ENCODE peak calls at places on chromosomes 12 and 14, in eight cellular contexts. Q, V, A, R, J, U, F and G are unnamed samples.
A peak's percentile ranks its signal among the peaks of the same experiment; 100 is the strongest.

GRCh38 chr12:19369691-19370148 is 69.6 kb upstream of the AEBP2 start:
- DNase-seq in Q (no peak), V (no peak), A (no peak), R (no peak), J (peak; percentile 8), U (no peak), F (no peak), G (no peak)

GRCh38 chr14:92702441-92702918 is 45.9 kb downstream of the LGMN start:
- DNase-seq in Q (no peak), V (peak; percentile 42), A (no peak), R (no peak), J (no peak), U (no peak), F (no peak), G (no peak)

GRCh38 chr12:116314477-116314876 is 37.0 kb upstream of the MED13L start:
- DNase-seq in Q (no peak), V (peak; percentile 17), A (no peak), R (no peak), J (no peak), U (no peak), F (no peak), G (no peak)

GRCh38 chr12:119180380-119181040 is 1.8 kb downstream of the HSPB8 start:
- DNase-seq in Q (no peak), V (peak; percentile 9), A (no peak), R (peak; percentile 43), J (peak; percentile 27), U (no peak), F (peak; percentile 10), G (no peak)

GRCh38 chr14:52080817-52081755 is 12.2 kb upstream of the NID2 start:
- DNase-seq in Q (no peak), V (no peak), A (no peak), R (no peak), J (peak; percentile 78), U (no peak), F (peak; percentile 59), G (no peak)

GRCh38 chr14:100536721-100537700 is 50.2 kb downstream of the BEGAIN start:
- DNase-seq in Q (no peak), V (peak; percentile 22), A (no peak), R (no peak), J (no peak), U (no peak), F (no peak), G (no peak)

GRCh38 chr12:2944401-2945047 is 14.7 kb upstream of the TEAD4 start:
- DNase-seq in Q (peak; percentile 93), V (peak; percentile 85), A (peak; percentile 40), R (peak; percentile 47), J (no peak), U (peak; percentile 32), F (peak; percentile 81), G (no peak)

GRCh38 chr14:52553002-52553670 is 500 bp downstream of the GPR137C start:
- DNase-seq in Q (peak; percentile 46), V (peak; percentile 28), A (peak; percentile 36), R (no peak), J (no peak), U (no peak), F (peak; percentile 37), G (no peak)

GRCh38 chr14:66662374-66662773 is 154.4 kb downstream of the GPHN start:
- DNase-seq in Q (peak; percentile 58), V (no peak), A (no peak), R (no peak), J (no peak), U (no peak), F (peak; percentile 6), G (no peak)

GRCh38 chr14:61388976-61389576 is 67.7 kb downstream of the PRKCH start:
- DNase-seq in Q (no peak), V (no peak), A (no peak), R (no peak), J (no peak), U (no peak), F (peak; percentile 55), G (peak; percentile 38)
- TF ChIP-seq CTCF in Q (no peak), V (no peak), A (no peak), R (no peak), J (no peak), U (no peak), F (no peak), G (no peak)

GRCh38 chr12:127150479-127150878 is 1116.5 kb upstream of the TMEM132C start:
- DNase-seq in Q (no peak), V (no peak), A (no peak), R (no peak), J (no peak), U (no peak), F (no peak), G (no peak)

GRCh38 chr12:127147724-127148123 is 1119.2 kb upstream of the TMEM132C start:
- DNase-seq in Q (peak; percentile 53), V (no peak), A (no peak), R (no peak), J (no peak), U (no peak), F (no peak), G (no peak)

GRCh38 chr12:127150028-127150427 is 1116.9 kb upstream of the TMEM132C start:
- DNase-seq in Q (no peak), V (no peak), A (no peak), R (no peak), J (no peak), U (no peak), F (no peak), G (no peak)

GRCh38 chr12:127148318-127148717 is 1118.7 kb upstream of the TMEM132C start:
- DNase-seq in Q (no peak), V (no peak), A (no peak), R (no peak), J (no peak), U (no peak), F (no peak), G (no peak)

DNA sequence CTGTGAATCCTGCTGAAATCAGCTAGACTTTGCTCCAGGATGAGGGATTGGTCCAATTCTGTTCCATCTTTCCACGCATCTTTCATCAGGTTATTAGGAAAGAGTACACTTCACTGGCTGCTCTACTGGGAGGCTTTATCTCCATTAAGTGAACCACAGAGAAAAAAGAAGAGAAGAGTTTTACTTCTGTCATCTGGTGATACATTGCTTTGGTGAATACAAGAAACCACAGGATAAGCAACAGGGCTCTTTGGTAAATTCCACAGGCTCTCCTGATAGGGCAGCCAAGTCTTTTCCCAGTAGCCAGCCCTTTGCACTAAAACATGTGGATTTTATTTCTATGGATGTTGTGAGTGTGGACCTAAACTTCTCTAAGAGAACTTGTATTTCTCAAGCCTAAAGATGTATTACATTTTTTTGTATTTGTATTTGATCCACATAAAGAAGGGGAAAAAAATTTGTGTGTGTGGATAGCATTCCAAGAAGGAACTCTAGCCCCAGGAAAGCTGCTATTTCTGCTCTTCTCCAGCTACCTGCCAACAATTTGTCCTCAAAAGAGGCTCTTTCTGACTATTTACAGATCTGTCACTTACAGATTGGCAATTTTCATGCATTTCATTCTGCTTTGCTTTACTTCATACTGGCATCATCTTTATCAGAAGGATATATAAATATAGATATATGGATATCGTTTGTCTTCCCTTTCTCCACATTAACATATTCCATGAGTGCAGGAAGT is 1117.6 kb upstream of the TMEM132C start:
- DNase-seq in Q (no peak), V (no peak), A (no peak), R (no peak), J (peak; percentile 49), U (no peak), F (no peak), G (no peak)
- TF ChIP-seq CTCF in Q (no peak), V (no peak), A (no peak), R (no peak), J (no peak), U (no peak), F (no peak), G (no peak)

GRCh38 chr14:24430682-24431568 is 1.2 kb downstream of the KHNYN start:
- DNase-seq in Q (peak; percentile 56), V (peak; percentile 37), A (peak; percentile 43), R (no peak), J (peak; percentile 52), U (peak; percentile 66), F (peak; percentile 29), G (no peak)
- TF ChIP-seq CTCF in Q (no peak), V (no peak), A (no peak), R (no peak), J (no peak), U (no peak), F (no peak), G (no peak)

DNA sequence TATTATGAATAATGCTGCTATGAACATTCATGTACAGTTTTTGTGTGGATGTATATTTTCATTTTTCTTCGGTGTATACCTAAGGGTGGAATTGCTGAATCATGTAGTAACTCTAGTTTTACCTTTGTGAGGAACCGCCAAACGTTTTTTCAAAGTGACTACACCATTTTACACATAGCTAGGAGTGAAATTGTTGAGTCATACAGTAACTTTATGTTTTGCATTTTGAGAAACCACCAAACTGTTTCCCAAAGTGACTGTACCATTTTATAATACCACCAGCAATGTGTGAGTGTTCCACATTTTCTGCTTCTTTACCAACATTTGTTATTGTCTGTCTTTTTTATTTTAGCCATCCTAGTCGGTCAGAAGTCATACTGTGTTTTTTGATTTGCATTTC is 3.1 kb upstream of the TPH2 start:
- DNase-seq in Q (no peak), V (no peak), A (no peak), R (no peak), J (no peak), U (no peak), F (no peak), G (no peak)
- TF ChIP-seq CTCF in Q (no peak), V (no peak), A (no peak), R (no peak), J (no peak), U (no peak), F (no peak), G (no peak)

GRCh38 chr12:11820476-11820875 is 171.0 kb downstream of the ETV6 start:
- DNase-seq in Q (no peak), V (no peak), A (no peak), R (no peak), J (no peak), U (no peak), F (no peak), G (no peak)
- TF ChIP-seq CTCF in Q (no peak), V (no peak), A (no peak), R (no peak), J (no peak), U (no peak), F (no peak), G (no peak)